ENCODE peak calls at places on chromosomes 4 and X, in six cellular contexts. B is K562, O is A549, K is endothelial cell of umbilical vein, X is HepG2, W is GM12878. T is an unnamed sample.

GRCh38 chr4:25144870-25145481 is 15.3 kb downstream of the SEPSECS start:
- DNase-seq in B (peak), O (peak), K (peak), X (no peak), W (no peak), T (peak)

GRCh38 chrX:18377802-18378201 is 23.3 kb upstream of the SCML2 start:
- DNase-seq in B (peak), O (no peak), K (peak), X (peak), W (no peak), T (peak)

GRCh38 chrX:76148011-76148665 is 24.7 kb upstream of the PBDC1 start:
- DNase-seq in B (peak), O (no peak), K (peak), X (peak), W (peak), T (peak)

GRCh38 chr4:155705664-155706063 is 39.0 kb downstream of the GUCY1A1 start:
- DNase-seq in B (no peak), O (no peak), K (peak), X (peak), W (no peak), T (no peak)

GRCh38 chr4:2302387-2303119 is 40.6 kb upstream of the MXD4 start:
- DNase-seq in B (no peak), O (no peak), K (no peak), X (no peak), W (no peak), T (no peak)

GRCh38 chrX:120305531-120306145 is 5.6 kb downstream of the TMEM255A start:
- DNase-seq in B (peak), O (no peak), K (no peak), X (no peak), W (no peak), T (peak)

GRCh38 chrX:105315301-105315700 is 94.8 kb upstream of the TEX13A start:
- DNase-seq in B (no peak), O (no peak), K (no peak), X (no peak), W (no peak), T (no peak)

GRCh38 chr4:7894677-7895181 is 44.9 kb downstream of the AFAP1 start:
- DNase-seq in B (no peak), O (no peak), K (no peak), X (no peak), W (no peak), T (no peak)

GRCh38 chr4:106618920-106619319 is 250.3 kb upstream of the GIMD1 start:
- DNase-seq in B (no peak), O (no peak), K (no peak), X (no peak), W (no peak), T (peak)

GRCh38 chrX:154019061-154019621 is 561 bp downstream of the IRAK1 start:
- DNase-seq in B (peak), O (no peak), K (no peak), X (no peak), W (no peak), T (peak)

GRCh38 chrX:22542641-22543040 is 269.9 kb downstream of the CBLL2 start:
- DNase-seq in B (no peak), O (no peak), K (no peak), X (no peak), W (no peak), T (no peak)

GRCh38 chr4:7388627-7389026 is 46.1 kb downstream of the PSAPL1 start:
- DNase-seq in B (no peak), O (no peak), K (no peak), X (no peak), W (no peak), T (no peak)

GRCh38 chr4:48108309-48109073 is 25.6 kb downstream of the TXK start:
- DNase-seq in B (no peak), O (no peak), K (no peak), X (no peak), W (no peak), T (no peak)

GRCh38 chrX:19955306-19955705 is 35.6 kb downstream of the BCLAF3 start:
- DNase-seq in B (no peak), O (no peak), K (no peak), X (no peak), W (no peak), T (no peak)

GRCh38 chr4:139552908-139553307 is 3.1 kb downstream of the SETD7 start:
- DNase-seq in B (no peak), O (no peak), K (no peak), X (no peak), W (no peak), T (no peak)

GRCh38 chr4:110550260-110550659 is 72.6 kb downstream of the PITX2 start:
- DNase-seq in B (no peak), O (no peak), K (peak), X (no peak), W (no peak), T (no peak)
- TF ChIP-seq MYC in B (no peak), O (no peak), K (no peak), X (no peak), W (no peak), T (no peak)

GRCh38 chr4:13920111-13920875 is 292.8 kb upstream of the BOD1L1 start:
- DNase-seq in B (no peak), O (peak), K (no peak), X (no peak), W (no peak), T (no peak)
- TF ChIP-seq MYC in B (no peak), O (no peak), K (no peak), X (no peak), W (no peak), T (no peak)

DNA sequence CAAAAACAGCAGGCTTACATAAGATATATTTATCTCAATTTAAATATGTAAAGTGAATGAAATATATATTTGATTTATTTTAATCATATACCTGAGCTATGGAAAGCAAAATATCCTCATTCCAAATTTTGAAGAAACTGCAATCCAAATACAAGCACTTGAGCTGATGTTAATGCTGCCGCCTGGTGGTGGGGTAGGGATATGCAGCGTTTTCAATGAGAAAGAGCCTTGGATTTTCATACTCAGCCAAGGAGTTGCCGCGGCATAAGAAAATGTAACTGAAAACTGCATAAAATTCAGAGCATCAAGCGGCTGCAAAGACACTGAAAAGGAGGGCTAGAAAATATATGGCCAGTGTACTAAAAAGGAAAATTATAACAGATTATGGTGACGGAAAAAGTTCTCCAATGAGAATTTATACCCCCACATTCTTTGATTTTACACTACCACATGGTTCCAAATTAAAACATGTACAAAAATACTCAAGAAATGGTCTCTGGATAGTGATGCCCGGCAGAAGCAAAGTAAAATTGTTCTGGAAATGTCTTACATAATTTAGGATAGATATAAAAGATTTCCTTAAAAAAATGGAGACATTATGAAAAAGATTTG is 660.3 kb upstream of the PITX2 start:
- DNase-seq in B (peak), O (peak), K (peak), X (peak), W (no peak), T (peak)
- TF ChIP-seq MYC in B (no peak), O (no peak), K (no peak), X (no peak), W (no peak), T (no peak)

DNA sequence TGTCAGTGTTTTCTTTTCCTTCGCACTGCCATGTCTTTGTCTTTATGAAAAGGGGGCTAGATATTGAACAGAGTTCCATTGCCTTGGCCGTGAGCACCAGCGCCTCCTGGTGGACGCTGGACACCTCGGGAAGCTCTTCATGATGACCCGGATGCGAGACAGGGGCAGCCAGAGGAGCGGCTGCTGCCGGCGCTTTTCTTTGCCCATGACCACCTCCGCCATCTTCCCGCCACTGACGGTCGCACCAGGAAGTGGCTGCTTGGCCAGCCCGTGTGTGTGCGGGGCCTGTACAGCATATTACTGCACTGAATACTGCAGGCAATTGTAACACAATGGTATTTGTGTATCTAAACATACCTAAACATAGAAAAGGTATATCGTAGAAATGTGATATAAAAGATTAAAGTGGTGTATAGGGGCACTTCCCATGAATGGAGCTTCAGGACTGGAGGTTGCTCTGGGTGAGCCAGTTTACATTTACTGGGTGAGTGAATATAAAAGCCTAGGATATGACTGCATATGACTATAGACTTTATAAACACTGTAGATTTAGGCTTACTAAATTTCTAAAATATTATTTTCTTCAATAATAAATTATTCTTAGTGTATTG is 15.8 kb upstream of the GRIA2 start:
- DNase-seq in B (peak), O (peak), K (no peak), X (peak), W (no peak), T (peak)
- TF ChIP-seq MYC in B (no peak), O (no peak), K (no peak), X (no peak), W (no peak), T (no peak)

GRCh38 chrX:112841114-112841819 is 636 bp upstream of the AMOT start:
- DNase-seq in B (peak), O (peak), K (peak), X (peak), W (no peak), T (peak)
- TF ChIP-seq MYC in B (no peak), O (no peak), K (no peak), X (no peak), W (no peak), T (no peak)

DNA sequence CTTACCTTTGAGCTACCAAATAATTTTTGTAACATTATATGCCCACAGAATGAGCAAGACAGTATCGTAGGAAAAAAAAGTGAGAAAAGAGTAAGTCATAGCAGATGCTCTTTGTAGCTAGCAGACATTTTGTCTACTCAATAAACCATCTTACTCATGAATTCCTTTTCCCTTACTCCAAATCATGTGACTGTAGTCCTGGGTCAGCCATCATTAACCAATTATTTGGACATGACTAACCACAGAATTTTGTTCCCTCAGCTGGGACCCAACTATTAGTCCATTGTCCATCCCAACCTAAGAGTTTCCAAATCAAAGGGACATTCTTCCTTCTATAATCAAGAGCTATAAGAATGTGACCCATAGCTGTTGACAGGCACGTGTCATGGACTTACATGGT is 11.4 kb downstream of the UBE2D3 start:
- DNase-seq in B (no peak), O (peak), K (peak), X (peak), W (no peak), T (no peak)
- TF ChIP-seq MYC in B (no peak), O (no peak), K (no peak), X (no peak), W (no peak), T (no peak)

GRCh38 chr4:152369203-152369902 is 166.5 kb downstream of the FBXW7 start:
- DNase-seq in B (no peak), O (no peak), K (no peak), X (no peak), W (no peak), T (no peak)
- TF ChIP-seq MYC in B (no peak), O (no peak), K (no peak), X (no peak), W (no peak), T (no peak)

T was measured in NB4.